ENCODE peak calls at places on chromosome 9, in seven cellular contexts. K is uterus, H is MM.1S, M is upper lobe of right lung, G is neuronal stem cell, D is IMR-90, S is HepG2. O is an unnamed sample.

GRCh38 chr9:108479989-108480652 is 375.7 kb downstream of the ACTL7B start:
- DNase-seq in H (no peak), M (no peak), S (no peak), K (no peak), D (no peak), G (no peak), O (no peak)

GRCh38 chr9:75890541-75891276 is at the start of gene PCSK5:
- DNase-seq in D (peak; percentile 89), M (peak; percentile 95), H (peak; percentile 91), G (peak; percentile 92), K (peak; percentile 91), S (peak; percentile 58), O (peak; percentile 96)

GRCh38 chr9:91919621-91920020 is 30.4 kb downstream of the ROR2 start:
- DNase-seq in S (no peak), M (no peak), H (no peak), D (no peak), G (no peak), K (no peak), O (no peak)

GRCh38 chr9:119500072-119500771 is 131.0 kb upstream of the BRINP1 start:
- DNase-seq in M (no peak), S (no peak), D (no peak), H (no peak), K (no peak), G (no peak), O (no peak)

GRCh38 chr9:129596541-129597328 is 24.2 kb downstream of the C9orf50 start:
- DNase-seq in S (peak; percentile 82), H (no peak), M (peak; percentile 77), K (peak; percentile 84), D (peak; percentile 73), G (peak; percentile 76), O (peak; percentile 79)

GRCh38 chr9:128702949-128703615 is 779 bp downstream of the PKN3 start:
- DNase-seq in H (no peak), G (peak; percentile 50), D (no peak), M (peak; percentile 69), K (peak; percentile 33), S (no peak), O (no peak)

GRCh38 chr9:119224431-119224830 is 144.8 kb downstream of the BRINP1 start:
- DNase-seq in D (no peak), M (no peak), G (no peak), K (no peak), S (no peak), H (no peak), O (no peak)

GRCh38 chr9:123044556-123044955 is 11.1 kb downstream of the GPR21 start:
- DNase-seq in H (no peak), G (no peak), K (no peak), D (peak; percentile 79), S (no peak), M (no peak), O (no peak)

GRCh38 chr9:135062254-135062653 is 25.2 kb upstream of the OLFM1 start:
- DNase-seq in S (no peak), H (no peak), K (no peak), D (no peak), G (no peak), M (peak; percentile 15), O (no peak)

GRCh38 chr9:114507726-114508125 is 2.5 kb upstream of the WHRN start:
- DNase-seq in M (no peak), K (no peak), H (peak; percentile 69), G (peak; percentile 32), S (peak; percentile 24), D (peak; percentile 16), O (no peak)

GRCh38 chr9:3527653-3527960 is 1.8 kb upstream of the RFX3 start:
- DNase-seq in H (no peak), D (no peak), S (peak; percentile 3), K (no peak), M (no peak), G (no peak), O (no peak)

GRCh38 chr9:125492719-125493118 is 214.3 kb downstream of the MAPKAP1 start:
- DNase-seq in H (no peak), D (no peak), K (no peak), S (no peak), G (no peak), M (no peak), O (no peak)

GRCh38 chr9:20512636-20513035 is 109.7 kb downstream of the MLLT3 start:
- DNase-seq in D (peak; percentile 23), K (no peak), M (no peak), H (no peak), G (no peak), S (no peak), O (no peak)

GRCh38 chr9:81335879-81336421 is 353.4 kb downstream of the TLE1 start:
- DNase-seq in H (peak; percentile 66), D (no peak), K (no peak), M (no peak), G (no peak), S (no peak), O (no peak)

GRCh38 chr9:133144142-133144886 is 19.4 kb downstream of the GBGT1 start:
- DNase-seq in D (peak; percentile 51), M (peak; percentile 85), H (peak; percentile 97), G (peak; percentile 83), K (no peak), S (peak; percentile 81), O (peak; percentile 89)

GRCh38 chr9:133141833-133142594 is 21.0 kb upstream of the RALGDS start:
- DNase-seq in M (peak; percentile 74), H (no peak), S (no peak), G (no peak), K (no peak), D (no peak), O (peak; percentile 81)

GRCh38 chr9:133144887-133145466 is 18.7 kb downstream of the GBGT1 start:
- DNase-seq in K (no peak), H (no peak), D (peak; percentile 12), G (no peak), S (no peak), M (no peak), O (no peak)

GRCh38 chr9:133143639-133144141 is 20.0 kb downstream of the GBGT1 start:
- DNase-seq in S (no peak), G (no peak), K (no peak), M (no peak), D (no peak), H (no peak), O (no peak)

DNA sequence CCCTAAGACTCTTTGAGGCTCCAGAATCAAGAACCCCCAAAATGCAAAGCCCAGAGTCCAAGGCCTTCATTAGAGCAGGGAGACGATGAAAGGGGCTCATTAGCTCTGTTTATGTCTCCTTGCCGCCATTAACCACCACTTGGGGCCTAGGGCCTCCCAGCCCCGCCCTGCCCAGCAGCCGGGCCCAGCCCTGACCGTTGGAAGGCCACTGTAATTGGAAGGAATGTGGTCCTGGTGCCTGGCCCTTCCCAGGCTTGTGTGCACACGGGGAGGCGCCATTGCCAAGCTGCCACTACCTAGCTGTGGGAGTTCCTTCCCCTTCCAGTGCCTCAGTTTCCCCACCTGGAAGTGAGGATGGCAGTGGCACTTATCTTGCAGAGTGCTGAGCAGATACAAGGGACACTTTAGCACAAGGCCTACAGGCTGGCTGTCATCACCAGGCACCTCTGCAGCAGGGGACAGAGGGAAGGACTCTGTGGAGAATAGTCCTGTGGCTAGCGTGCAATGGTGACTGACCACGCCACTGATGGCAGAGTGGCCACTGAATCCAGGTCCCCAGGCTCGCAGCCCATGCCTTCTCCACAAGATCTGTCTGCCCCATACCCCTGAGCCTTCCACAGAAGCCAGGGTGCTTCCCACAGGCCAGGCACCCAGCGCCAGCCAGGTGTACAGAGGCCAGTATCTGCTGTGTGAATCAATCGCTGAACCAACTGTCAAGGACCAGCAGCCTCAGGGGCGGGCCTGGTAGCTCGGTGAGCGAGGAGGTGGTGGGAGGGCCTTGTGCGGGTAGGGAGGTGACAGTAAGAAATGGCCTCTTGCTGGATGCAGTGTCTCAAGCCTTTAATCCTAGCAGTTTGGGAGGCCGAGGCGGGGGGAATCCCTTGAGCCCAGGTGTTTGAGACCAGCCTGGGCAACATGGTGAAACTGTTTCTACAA is 20.8 kb downstream of the GBGT1 start:
- DNase-seq in S (no peak), H (no peak), M (no peak), G (no peak), D (no peak), K (no peak), O (no peak)
- H3K4me1 ChIP-seq in S (peaks cover 66% of the 10 kb centered on the region), H (no peaks in the 10 kb centered on the region), M (peaks cover 46% of the 10 kb centered on the region), G (peaks cover 26% of the 10 kb centered on the region), D (peaks cover 15% of the 10 kb centered on the region), K (peaks cover 4% of the 10 kb centered on the region), O (no peaks in the 10 kb centered on the region)

GRCh38 chr9:137011130-137011529 is 14.8 kb upstream of the CLIC3 start:
- DNase-seq in D (no peak), H (no peak), G (no peak), M (no peak), K (no peak), S (no peak), O (no peak)

GRCh38 chr9:137009938-137010732 is 13.8 kb upstream of the CLIC3 start:
- DNase-seq in K (no peak), G (no peak), D (no peak), H (no peak), M (no peak), S (no peak), O (no peak)

GRCh38 chr9:137008312-137008711 is 11.9 kb upstream of the CLIC3 start:
- DNase-seq in D (no peak), K (no peak), M (no peak), G (no peak), S (no peak), H (no peak), O (no peak)

GRCh38 chr9:137007816-137008270 is 11.5 kb upstream of the CLIC3 start:
- DNase-seq in G (no peak), H (no peak), K (no peak), S (no peak), D (no peak), M (no peak), O (no peak)

GRCh38 chr9:137009217-137009616 is 12.8 kb upstream of the CLIC3 start:
- DNase-seq in H (no peak), G (no peak), K (no peak), S (no peak), M (no peak), D (no peak), O (no peak)
- H3K27me3 ChIP-seq in H (peaks cover 41% of the 10 kb centered on the region), G (no peaks in the 10 kb centered on the region), K (no peaks in the 10 kb centered on the region), S (no peaks in the 10 kb centered on the region), M (no peaks in the 10 kb centered on the region), D (no peaks in the 10 kb centered on the region), O (no peaks in the 10 kb centered on the region)

DNA sequence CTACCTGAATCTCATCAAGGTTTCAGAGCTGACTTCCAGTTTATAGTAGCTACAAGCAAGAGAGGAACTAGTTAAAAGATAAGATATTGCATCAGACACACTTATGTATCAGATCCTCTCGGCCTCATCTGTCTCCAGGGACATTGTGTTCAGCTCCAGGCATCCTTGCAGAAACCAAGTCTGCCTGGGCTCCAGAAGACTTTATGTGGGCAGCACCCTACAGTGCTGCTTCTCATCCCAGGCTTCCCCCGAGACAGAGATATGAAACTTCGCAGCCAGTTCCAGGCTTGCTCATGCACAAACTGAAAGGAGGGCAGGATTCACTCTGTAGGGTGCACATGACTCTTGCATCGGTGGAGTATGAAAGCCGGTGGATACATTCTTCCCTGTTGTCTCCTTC is 33.9 kb upstream of the FOXB2 start:
- DNase-seq in H (no peak), G (no peak), D (no peak), M (no peak), K (no peak), S (no peak), O (no peak)
- H3K36me3 ChIP-seq in H (no peaks in the 10 kb centered on the region), G (no peaks in the 10 kb centered on the region), D (no peaks in the 10 kb centered on the region), M (no peaks in the 10 kb centered on the region), K (no peaks in the 10 kb centered on the region), S (no peaks in the 10 kb centered on the region), O (no peaks in the 10 kb centered on the region)

GRCh38 chr9:89522979-89523305 is 25.0 kb upstream of the SEMA4D start:
- DNase-seq in K (no peak), S (no peak), D (no peak), H (no peak), M (no peak), G (no peak), O (no peak)
- H3K4me1 ChIP-seq in K (no peaks in the 10 kb centered on the region), S (peaks cover 13% of the 10 kb centered on the region), D (peaks cover 4% of the 10 kb centered on the region), H (peaks cover 43% of the 10 kb centered on the region), M (peaks cover 21% of the 10 kb centered on the region), G (peaks cover 8% of the 10 kb centered on the region), O (no peaks in the 10 kb centered on the region)